ENCODE peak calls at places on chromosomes 5 and 9, in six cellular contexts. U, J, M, R, I and Y are unnamed samples.

GRCh38 chr9:90201770-90202169 is 440.9 kb downstream of the DIRAS2 start:
- DNase-seq in J (no peak), I (no peak), U (no peak), R (no peak), M (no peak), Y (no peak)

GRCh38 chr9:136621019-136621733 is 41.5 kb upstream of the EGFL7 start:
- DNase-seq in J (no peak), R (no peak), I (no peak), M (no peak), U (no peak), Y (no peak)

GRCh38 chr9:111961575-111961974 is 65.0 kb downstream of the UGCG start:
- DNase-seq in R (peak; percentile 75), U (no peak), I (no peak), M (no peak), J (peak; percentile 61), Y (peak; percentile 72)

GRCh38 chr9:10562581-10563343 is 50.0 kb downstream of the PTPRD start:
- DNase-seq in J (no peak), M (no peak), U (no peak), I (no peak), R (no peak), Y (no peak)

GRCh38 chr5:81172710-81173109 is 60.4 kb upstream of the CKMT2 start:
- DNase-seq in M (no peak), U (no peak), I (no peak), J (no peak), R (no peak), Y (peak; percentile 3)

GRCh38 chr9:37327553-37327952 is 94.9 kb upstream of the GRHPR start:
- DNase-seq in I (no peak), R (no peak), U (no peak), M (no peak), J (no peak), Y (no peak)

GRCh38 chr9:129278391-129279237 is 100.6 kb upstream of the IER5L start:
- DNase-seq in J (peak; percentile 37), I (no peak), R (no peak), M (no peak), U (no peak), Y (no peak)

GRCh38 chr5:135344351-135344750 is 54.7 kb downstream of the MACROH2A1 start:
- DNase-seq in M (no peak), U (no peak), I (no peak), R (no peak), J (no peak), Y (no peak)

GRCh38 chr9:123473226-123473625 is 117.2 kb downstream of the CRB2 start:
- DNase-seq in U (no peak), I (peak; percentile 30), J (no peak), M (no peak), R (peak; percentile 8), Y (peak; percentile 7)

GRCh38 chr5:115685480-115685879 is 59.6 kb upstream of the TMED7 start:
- DNase-seq in I (no peak), M (no peak), R (no peak), J (no peak), U (peak; percentile 36), Y (no peak)

GRCh38 chr5:60370508-60370907 is 329.5 kb downstream of the DEPDC1B start:
- DNase-seq in J (no peak), U (no peak), R (no peak), I (no peak), M (no peak), Y (no peak)

GRCh38 chr5:96088676-96089075 is 127.0 kb upstream of the ELL2 start:
- DNase-seq in I (no peak), M (no peak), R (peak; percentile 24), J (no peak), U (no peak), Y (no peak)

GRCh38 chr5:150553911-150554310 is 46.0 kb downstream of the NDST1 start:
- DNase-seq in J (no peak), I (no peak), R (no peak), U (no peak), M (no peak), Y (no peak)

GRCh38 chr9:71681708-71682268 is 86.5 kb downstream of the CEMIP2 start:
- DNase-seq in J (peak; percentile 70), U (peak; percentile 60), R (no peak), I (peak; percentile 59), M (no peak), Y (peak; percentile 78)

GRCh38 chr9:97958812-97959511 is 21.0 kb upstream of the HEMGN start:
- DNase-seq in R (no peak), U (peak; percentile 13), I (no peak), J (peak; percentile 49), M (no peak), Y (peak; percentile 89)

GRCh38 chr5:69224520-69224919 is 10.2 kb upstream of the CDK7 start:
- DNase-seq in J (no peak), R (no peak), M (no peak), U (no peak), I (no peak), Y (no peak)

GRCh38 chr5:155004138-155004744 is 9.3 kb upstream of the KIF4B start:
- DNase-seq in J (peak; percentile 45), M (peak; percentile 11), R (peak; percentile 6), U (peak; percentile 5), I (peak; percentile 9), Y (peak; percentile 18)

GRCh38 chr9:87433853-87434252 is 63.8 kb upstream of the DAPK1 start:
- DNase-seq in I (no peak), U (no peak), R (no peak), J (no peak), M (no peak), Y (no peak)

GRCh38 chr5:119789411-119790117 is 160.2 kb downstream of the FAM170A start:
- DNase-seq in J (no peak), I (peak; percentile 22), R (no peak), U (no peak), M (no peak), Y (no peak)

GRCh38 chr5:10892135-10892910 is 131.3 kb upstream of the DAP start:
- DNase-seq in J (peak; percentile 14), I (no peak), R (peak; percentile 60), U (no peak), M (no peak), Y (peak; percentile 48)

GRCh38 chr9:97568461-97569275 is 64.5 kb downstream of the TSTD2 start:
- DNase-seq in U (no peak), R (no peak), M (no peak), I (no peak), J (no peak), Y (no peak)

GRCh38 chr9:92661127-92661526 is 8.8 kb downstream of the IPPK start:
- DNase-seq in I (no peak), R (no peak), J (no peak), U (no peak), M (no peak), Y (no peak)

GRCh38 chr9:36149197-36149596 is 12.7 kb downstream of the GLIPR2 start:
- DNase-seq in I (no peak), J (peak; percentile 82), U (peak; percentile 82), R (no peak), M (no peak), Y (peak; percentile 72)

GRCh38 chr5:178116406-178116885 is 3.1 kb downstream of the N4BP3 start:
- DNase-seq in M (peak; percentile 83), U (no peak), I (peak; percentile 44), R (no peak), J (no peak), Y (no peak)

GRCh38 chr5:132692632-132692967 is 18.8 kb downstream of the IL4 start:
- DNase-seq in I (no peak), M (no peak), J (no peak), U (peak; percentile 71), R (no peak), Y (no peak)

GRCh38 chr5:82987188-82987587 is 90.0 kb downstream of the TMEM167A start:
- DNase-seq in U (no peak), M (no peak), I (no peak), R (no peak), J (no peak), Y (no peak)

GRCh38 chr9:88184986-88185385 is 46.7 kb upstream of the SPATA31C2 start:
- DNase-seq in J (no peak), U (no peak), R (no peak), I (peak; percentile 54), M (no peak), Y (no peak)

DNA sequence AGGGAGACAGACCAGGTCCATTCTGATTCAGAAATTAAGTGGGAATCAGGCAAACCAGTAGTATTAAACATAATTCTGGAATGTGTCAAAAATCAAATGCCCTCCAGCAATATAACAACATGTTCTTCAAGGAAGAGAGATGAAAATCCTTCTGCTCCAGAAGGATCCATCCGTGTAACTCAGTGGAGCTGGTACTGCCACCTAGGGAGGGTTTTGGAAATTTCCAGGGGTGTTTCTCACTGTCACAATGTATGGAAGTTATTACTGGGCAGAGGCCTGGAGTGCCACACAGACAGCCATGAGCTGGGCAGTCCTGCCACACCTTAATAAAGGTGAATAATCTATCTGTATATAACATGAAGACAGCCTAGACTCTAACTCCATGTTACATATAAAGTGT is 87.5 kb downstream of the TTLL11 start:
- DNase-seq in M (no peak), U (peak; percentile 43), I (peak; percentile 37), J (peak; percentile 41), R (no peak), Y (peak; percentile 20)
- TF ChIP-seq CTCF in M (no peak), U (peak; percentile 62), I (peak; percentile 54), J (peak; percentile 58), R (no peak), Y (peak; percentile 56)

DNA sequence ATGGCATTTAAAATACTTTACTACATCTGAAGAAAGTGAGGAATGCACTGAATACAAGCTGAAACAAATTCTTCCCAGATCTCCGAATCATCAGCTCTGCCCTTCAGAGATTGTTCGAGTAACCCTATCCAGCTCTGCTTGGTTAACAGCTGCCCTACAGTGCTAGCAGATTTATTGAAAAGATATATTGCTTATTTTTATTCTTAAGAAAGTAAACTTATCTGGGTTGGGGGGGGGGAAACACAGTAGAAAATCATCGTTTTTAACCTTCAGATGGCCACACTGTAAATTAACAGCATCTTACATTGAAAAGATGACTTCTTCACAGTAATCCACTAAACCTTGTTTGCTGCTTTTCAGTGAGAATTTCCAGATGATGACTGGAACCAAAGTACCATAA is 210.8 kb downstream of the NFIB start:
- DNase-seq in J (no peak), U (peak; percentile 63), R (no peak), M (no peak), I (no peak), Y (peak; percentile 85)
- H3K4me3 ChIP-seq in J (no peak overlapping the region), U (no peak overlapping the region), R (no peak overlapping the region), M (no peak overlapping the region), I (no peak overlapping the region), Y (no peak overlapping the region)

GRCh38 chr5:142501890-142502289 is 177.1 kb upstream of the SPRY4 start:
- DNase-seq in I (no peak), U (no peak), M (no peak), R (no peak), J (no peak), Y (no peak)
- TF ChIP-seq CTCF in I (no peak), U (no peak), M (no peak), R (no peak), J (no peak), Y (no peak)

DNA sequence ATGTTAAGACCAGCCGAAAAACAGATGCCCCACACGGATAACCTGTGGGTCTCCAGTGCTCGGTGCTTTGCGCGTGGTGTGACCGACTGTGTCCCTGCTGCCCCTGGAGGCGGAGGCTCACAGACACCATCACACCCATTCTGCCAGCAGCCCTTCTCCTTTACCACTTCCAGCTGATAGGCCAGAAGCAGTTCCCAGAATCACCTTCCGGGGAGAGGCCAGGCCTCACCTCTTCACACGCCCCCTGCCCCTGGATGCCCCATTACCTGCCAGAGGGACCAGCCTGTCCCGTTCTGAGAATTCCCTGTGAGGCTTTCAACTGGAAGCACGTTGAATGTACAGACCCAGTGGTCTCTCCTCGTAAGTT is 21.6 kb upstream of the LRRC14B start:
- DNase-seq in I (no peak), J (no peak), U (no peak), M (no peak), R (no peak), Y (no peak)
- H3K4me3 ChIP-seq in I (no peak overlapping the region), J (no peak overlapping the region), U (no peak overlapping the region), M (no peak overlapping the region), R (no peak overlapping the region), Y (no peak overlapping the region)